ENCODE peak calls at places on chromosomes 16 and 17, in five cellular contexts. G is stimulated activated CD4-positive, alpha-beta T cell treated with anti-CD3 and anti-CD28 coated beads, Interleukin-15, amount 100 ng/mL, for 24 hours; C is NCI-H2029 treated with DMSO at 0.1 percent for 48 hours; E is NCI-H1092 treated with DMSO at 0.1 percent for 48 hours; T is aorta. L is an unnamed sample.

GRCh38 chr17:58252141-58252540 is 13.8 kb downstream of the LPO start:
- DNase-seq in G (no peak), C (no peak), E (no peak), T (no peak), L (no peak)

GRCh38 chr16:55257971-55258613 is 65.9 kb upstream of the IRX6 start:
- DNase-seq in G (peak), C (no peak), E (no peak), T (peak), L (peak)

GRCh38 chr16:77912617-77913016 is 109.7 kb upstream of the CLEC3A start:
- DNase-seq in G (no peak), C (no peak), E (no peak), T (no peak), L (no peak)

GRCh38 chr16:67278773-67279295 is 498 bp upstream of the PLEKHG4 start:
- DNase-seq in G (peak), C (no peak), E (peak), T (no peak), L (no peak)

GRCh38 chr17:11240041-11240801 is 792 bp upstream of the SHISA6 start:
- DNase-seq in G (peak), C (no peak), E (no peak), T (no peak), L (no peak)

GRCh38 chr16:30896203-30896889 is at the start of gene CTF1:
- DNase-seq in G (no peak), C (peak), E (no peak), T (peak), L (peak)

GRCh38 chr16:79912592-79913310 is 312.2 kb upstream of the MAF start:
- DNase-seq in G (no peak), C (no peak), E (no peak), T (no peak), L (no peak)

GRCh38 chr16:30368122-30368791 is 2.0 kb downstream of the TBC1D10B start:
- DNase-seq in G (no peak), C (no peak), E (no peak), T (no peak), L (no peak)

GRCh38 chr16:84804326-84804725 is 15.5 kb upstream of the CRISPLD2 start:
- DNase-seq in G (no peak), C (no peak), E (no peak), T (peak), L (no peak)

GRCh38 chr16:11183035-11183812 is 72.8 kb downstream of the SOCS1 start:
- DNase-seq in G (no peak), C (no peak), E (no peak), T (no peak), L (no peak)

GRCh38 chr16:9469512-9469911 is 378.1 kb downstream of the HAPSTR1 start:
- DNase-seq in G (no peak), C (no peak), E (no peak), T (no peak), L (no peak)